ENCODE peak calls at places on chromosome X, in nine cellular contexts. W is upper lobe of right lung, N is pancreas, K is psoas muscle, X is AG09309, Z is fibroblast of pulmonary artery, M is cardiac muscle cell, A is bronchial epithelial cell, U is GM23338. O is an unnamed sample.

GRCh38 chrX:107445146-107445545 is 4.3 kb upstream of the FRMPD3 start:
- DNase-seq in W (no peak), N (no peak), K (no peak), X (no peak), Z (no peak), M (no peak), A (no peak), U (no peak), O (no peak)

GRCh38 chrX:66144258-66144657 is 19.8 kb upstream of the HEPH start:
- DNase-seq in W (no peak), N (no peak), K (no peak), X (no peak), Z (no peak), M (no peak), A (no peak), U (no peak), O (no peak)

GRCh38 chrX:46268429-46268828 is 276.8 kb downstream of the ZNF674 start:
- DNase-seq in W (no peak), N (no peak), K (no peak), X (no peak), Z (peak), M (peak), A (peak), U (no peak), O (peak)

GRCh38 chrX:43474321-43474720 is 181.8 kb upstream of the MAOA start:
- DNase-seq in W (no peak), N (no peak), K (no peak), X (no peak), Z (no peak), M (no peak), A (peak), U (peak), O (no peak)

GRCh38 chrX:47229427-47229826 is 3.4 kb upstream of the USP11 start:
- DNase-seq in W (no peak), N (no peak), K (no peak), X (no peak), Z (no peak), M (no peak), A (no peak), U (no peak), O (no peak)

GRCh38 chrX:50581405-50581804 is 110.8 kb upstream of the DGKK start:
- DNase-seq in W (no peak), N (no peak), K (no peak), X (no peak), Z (no peak), M (no peak), A (no peak), U (peak), O (no peak)

GRCh38 chrX:153645921-153646481 is 1.0 kb upstream of the DUSP9 start:
- DNase-seq in W (no peak), N (no peak), K (no peak), X (no peak), Z (no peak), M (no peak), A (peak), U (no peak), O (no peak)

GRCh38 chrX:105302246-105302645 is 81.8 kb upstream of the TEX13A start:
- DNase-seq in W (no peak), N (no peak), K (no peak), X (no peak), Z (no peak), M (no peak), A (peak), U (no peak), O (no peak)

GRCh38 chrX:44542567-44543325 is at the start of gene FUNDC1:
- DNase-seq in W (peak), N (peak), K (peak), X (peak), Z (peak), M (peak), A (peak), U (peak), O (peak)

GRCh38 chrX:104419926-104420325 is 146.1 kb upstream of the IL1RAPL2 start:
- DNase-seq in W (no peak), N (no peak), K (no peak), X (no peak), Z (no peak), M (no peak), A (no peak), U (no peak), O (no peak)

GRCh38 chrX:9562851-9563250 is 98.0 kb downstream of the TBL1X start:
- DNase-seq in W (no peak), N (no peak), K (no peak), X (peak), Z (peak), M (peak), A (peak), U (no peak), O (peak)

GRCh38 chrX:78213331-78213730 is 73.9 kb upstream of the TAF9B start:
- DNase-seq in W (no peak), N (no peak), K (no peak), X (no peak), Z (no peak), M (no peak), A (no peak), U (no peak), O (no peak)

GRCh38 chrX:24301806-24302205 is 12.1 kb downstream of the SUPT20HL2 start:
- DNase-seq in W (no peak), N (no peak), K (no peak), X (no peak), Z (peak), M (peak), A (no peak), U (no peak), O (no peak)

GRCh38 chrX:69186651-69187050 is 21.4 kb upstream of the PJA1 start:
- DNase-seq in W (no peak), N (no peak), K (no peak), X (no peak), Z (no peak), M (no peak), A (no peak), U (no peak), O (no peak)

GRCh38 chrX:16578218-16578617 is 71.7 kb upstream of the S100G start:
- DNase-seq in W (no peak), N (no peak), K (no peak), X (peak), Z (peak), M (no peak), A (peak), U (peak), O (no peak)

GRCh38 chrX:48475295-48475694 is 704 bp upstream of the FTSJ1 start:
- DNase-seq in W (no peak), N (no peak), K (no peak), X (no peak), Z (no peak), M (no peak), A (no peak), U (no peak), O (no peak)

GRCh38 chrX:71215335-71215912 is 7.6 kb upstream of the GJB1 start:
- DNase-seq in W (no peak), N (peak), K (no peak), X (no peak), Z (no peak), M (no peak), A (no peak), U (no peak), O (no peak)

GRCh38 chrX:10395179-10395578 is 225.2 kb downstream of the MID1 start:
- DNase-seq in W (no peak), N (no peak), K (no peak), X (no peak), Z (no peak), M (no peak), A (no peak), U (no peak), O (no peak)

GRCh38 chrX:131826572-131826971 is 196.5 kb upstream of the STK26 start:
- DNase-seq in W (no peak), N (no peak), K (no peak), X (no peak), Z (no peak), M (no peak), A (no peak), U (no peak), O (no peak)

GRCh38 chrX:2397648-2398340 is 103.0 kb downstream of the DHRSX start:
- DNase-seq in W (no peak), N (no peak), K (no peak), X (no peak), Z (peak), M (peak), A (peak), U (no peak), O (peak)

GRCh38 chrX:11611161-11611560 is 54.6 kb downstream of the ARHGAP6 start:
- DNase-seq in W (no peak), N (no peak), K (no peak), X (no peak), Z (no peak), M (no peak), A (no peak), U (no peak), O (no peak)

DNA sequence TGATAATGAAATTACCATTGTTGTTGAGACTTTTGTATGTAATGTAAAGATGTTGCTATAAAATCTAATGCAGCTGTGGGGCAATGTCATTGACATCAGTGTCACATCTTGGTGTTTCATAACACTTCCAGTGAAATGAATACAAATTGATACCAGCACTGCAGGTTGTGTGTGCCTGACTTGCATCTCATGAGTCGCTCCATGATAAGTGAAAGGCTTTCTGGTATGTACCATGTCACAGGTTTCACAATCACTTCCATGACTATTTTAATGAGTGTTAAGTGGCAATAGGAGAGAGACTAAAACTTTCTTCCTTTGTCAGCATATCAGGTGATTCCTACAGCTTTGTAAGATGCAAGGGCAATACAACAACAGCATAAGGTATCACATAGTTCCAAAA is 94.4 kb downstream of the ABCB7 start:
- DNase-seq in W (no peak), N (no peak), K (no peak), X (no peak), Z (no peak), M (no peak), A (peak), U (no peak), O (no peak)
- H3K4me3 ChIP-seq in W (no peak), N (no peak), K (no peak), X (no peak), Z (no peak), M (no peak), A (no peak), U (no peak), O (no peak)

GRCh38 chrX:63012574-63012973 is 338.6 kb downstream of the SPIN4 start:
- DNase-seq in W (no peak), N (no peak), K (no peak), X (no peak), Z (no peak), M (no peak), A (no peak), U (no peak), O (no peak)
- TF ChIP-seq CTCF in W (peak), N (no peak), K (no peak), X (no peak), Z (no peak), M (no peak), A (no peak), U (no peak), O (no peak)

GRCh38 chrX:114924846-114925245 is 92.6 kb downstream of the IL13RA2 start:
- DNase-seq in W (no peak), N (no peak), K (no peak), X (peak), Z (peak), M (peak), A (peak), U (peak), O (peak)

GRCh38 chrX:114930227-114930626 is 87.2 kb downstream of the IL13RA2 start:
- DNase-seq in W (no peak), N (no peak), K (no peak), X (no peak), Z (no peak), M (no peak), A (peak), U (no peak), O (no peak)

DNA sequence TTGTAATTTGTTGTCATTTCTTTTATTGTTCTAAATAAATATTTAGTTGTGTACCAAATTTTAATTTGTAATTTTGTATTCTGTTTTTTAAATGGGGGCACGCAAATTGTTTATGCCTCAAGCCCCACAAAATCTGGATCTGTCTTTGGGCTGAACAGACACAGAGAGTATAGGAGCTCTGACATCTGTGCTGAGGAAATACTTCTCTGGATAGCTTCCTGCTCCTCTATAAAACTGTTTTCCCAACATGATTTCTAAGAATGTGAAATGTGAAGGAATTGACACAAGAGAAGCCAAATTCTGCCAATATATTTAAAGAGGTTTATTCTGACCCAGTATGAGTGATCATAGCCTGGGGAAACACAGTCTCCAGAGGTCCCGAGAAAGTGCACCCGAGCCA is 93.0 kb downstream of the IL13RA2 start:
- DNase-seq in W (no peak), N (no peak), K (no peak), X (peak), Z (peak), M (no peak), A (no peak), U (no peak), O (no peak)
- H3K4me3 ChIP-seq in W (no peak), N (no peak), K (no peak), X (no peak), Z (no peak), M (no peak), A (no peak), U (no peak), O (no peak)

DNA sequence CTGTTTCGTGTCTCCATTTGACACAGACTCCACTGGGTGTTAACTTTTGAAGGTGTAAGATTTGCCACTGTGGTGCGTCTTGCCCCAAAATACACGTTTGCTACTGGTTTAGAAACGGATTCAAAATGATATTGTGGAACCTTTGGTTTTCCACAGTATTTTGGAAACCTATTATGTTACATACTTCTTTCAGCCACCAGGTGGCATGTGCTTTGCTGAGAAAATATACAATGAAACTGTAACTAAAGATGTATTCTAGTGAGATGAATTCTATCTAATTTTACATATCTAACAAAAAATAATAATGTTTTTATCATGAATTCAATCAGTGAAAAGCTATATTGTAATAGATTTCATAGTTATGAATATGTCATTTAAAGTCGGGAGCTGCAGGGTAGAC is 28.4 kb upstream of the SLITRK4 start:
- DNase-seq in W (no peak), N (no peak), K (no peak), X (no peak), Z (peak), M (peak), A (peak), U (peak), O (no peak)
- TF ChIP-seq CTCF in W (peak), N (peak), K (peak), X (peak), Z (peak), M (peak), A (peak), U (peak), O (peak)

GRCh38 chrX:38805294-38806053 is 4.2 kb downstream of the MID1IP1 start:
- DNase-seq in W (peak), N (peak), K (peak), X (peak), Z (peak), M (peak), A (peak), U (peak), O (no peak)
- H3K4me3 ChIP-seq in W (peak), N (peak), K (peak), X (peak), Z (peak), M (peak), A (peak), U (peak), O (peak)

GRCh38 chrX:41661366-41662095 is 27.2 kb upstream of the GPR34 start:
- DNase-seq in W (no peak), N (no peak), K (no peak), X (no peak), Z (peak), M (peak), A (peak), U (no peak), O (no peak)
- TF ChIP-seq CTCF in W (no peak), N (no peak), K (no peak), X (no peak), Z (no peak), M (no peak), A (no peak), U (no peak), O (no peak)

O was measured in retinal pigment epithelial cell.